ENCODE peak calls at places on chromosome 14, in four cellular contexts. Y, V, H and J are unnamed samples.

GRCh38 chr14:89347885-89348284 is 69.1 kb downstream of the FOXN3 start:
- DNase-seq in Y (no peak), V (no peak), H (no peak), J (no peak)

GRCh38 chr14:76644875-76645518 is 116.3 kb upstream of the VASH1 start:
- DNase-seq in Y (peak), V (no peak), H (peak), J (no peak)

GRCh38 chr14:77615231-77616132 is 955 bp downstream of the SPTLC2 start:
- DNase-seq in Y (peak), V (peak), H (peak), J (no peak)

GRCh38 chr14:70753518-70753953 is 55.8 kb downstream of the MAP3K9 start:
- DNase-seq in Y (no peak), V (no peak), H (no peak), J (no peak)

GRCh38 chr14:101167428-101167827 is 263.9 kb upstream of the RTL1 start:
- DNase-seq in Y (no peak), V (no peak), H (no peak), J (no peak)

GRCh38 chr14:20986811-20987210 is 3.0 kb upstream of the METTL17 start:
- DNase-seq in Y (no peak), V (no peak), H (peak), J (no peak)

GRCh38 chr14:84087986-84088531 is 1441.9 kb upstream of the FLRT2 start:
- DNase-seq in Y (no peak), V (no peak), H (no peak), J (no peak)

GRCh38 chr14:75566752-75567151 is 11.7 kb upstream of the FLVCR2 start:
- DNase-seq in Y (no peak), V (no peak), H (no peak), J (no peak)

GRCh38 chr14:36661506-36662257 is at the start of gene PAX9:
- DNase-seq in Y (peak), V (no peak), H (peak), J (peak)

GRCh38 chr14:59297070-59297766 is 108.8 kb downstream of the DAAM1 start:
- DNase-seq in Y (no peak), V (no peak), H (no peak), J (no peak)

GRCh38 chr14:96627386-96627785 is 125.2 kb downstream of the PAPOLA start:
- DNase-seq in Y (no peak), V (no peak), H (no peak), J (no peak)

GRCh38 chr14:91291786-91292405 is 47.4 kb upstream of the GPR68 start:
- DNase-seq in Y (no peak), V (no peak), H (no peak), J (no peak)

GRCh38 chr14:105216490-105217247 is 31.7 kb upstream of the BTBD6 start:
- DNase-seq in Y (no peak), V (no peak), H (no peak), J (no peak)

GRCh38 chr14:77066555-77067172 is 31.4 kb upstream of the CIPC start:
- DNase-seq in Y (no peak), V (no peak), H (no peak), J (no peak)

GRCh38 chr14:104282332-104283196 is 144.2 kb downstream of the KIF26A start:
- DNase-seq in Y (no peak), V (peak), H (no peak), J (no peak)

GRCh38 chr14:91977909-91978308 is 30.4 kb upstream of the FBLN5 start:
- DNase-seq in Y (no peak), V (no peak), H (peak), J (no peak)

GRCh38 chr14:77710364-77710763 is 2.5 kb downstream of the SLIRP start:
- DNase-seq in Y (no peak), V (no peak), H (no peak), J (no peak)

GRCh38 chr14:68104518-68104917 is 284.9 kb downstream of the RAD51B start:
- DNase-seq in Y (no peak), V (no peak), H (peak), J (no peak)

GRCh38 chr14:91545946-91546716 is 36.0 kb upstream of the PPP4R3A start:
- DNase-seq in Y (no peak), V (no peak), H (no peak), J (no peak)

GRCh38 chr14:104598461-104599273 is 5.9 kb downstream of the TMEM179 start:
- DNase-seq in Y (peak), V (no peak), H (no peak), J (no peak)

GRCh38 chr14:78253986-78254385 is 83.8 kb downstream of the NRXN3 start:
- DNase-seq in Y (no peak), V (no peak), H (peak), J (no peak)

GRCh38 chr14:71408362-71409035 is 501.2 kb downstream of the PCNX1 start:
- DNase-seq in Y (no peak), V (no peak), H (no peak), J (no peak)

GRCh38 chr14:92785601-92786426 is 8.3 kb upstream of the GOLGA5 start:
- DNase-seq in Y (no peak), V (no peak), H (peak), J (no peak)

GRCh38 chr14:103549361-103550311 is 12.8 kb downstream of the BAG5 start:
- DNase-seq in Y (peak), V (no peak), H (no peak), J (no peak)

GRCh38 chr14:91410781-91411536 is 6.7 kb downstream of the CCDC88C start:
- DNase-seq in Y (no peak), V (no peak), H (no peak), J (peak)

GRCh38 chr14:54652188-54652889 is 85.4 kb downstream of the SAMD4A start:
- DNase-seq in Y (no peak), V (no peak), H (peak), J (peak)

GRCh38 chr14:100846309-100846859 is 20.5 kb downstream of the MEG3 start:
- DNase-seq in Y (no peak), V (no peak), H (peak), J (no peak)

GRCh38 chr14:60064491-60065072 is 27.1 kb upstream of the PCNX4 start:
- DNase-seq in Y (peak), V (no peak), H (peak), J (no peak)

GRCh38 chr14:35140718-35141581 is 18.6 kb downstream of the PRORP start:
- DNase-seq in Y (peak), V (no peak), H (peak), J (no peak)

GRCh38 chr14:72631401-72631800 is 262.5 kb downstream of the DPF3 start:
- DNase-seq in Y (no peak), V (no peak), H (no peak), J (no peak)

GRCh38 chr14:72521045-72521444 is 372.9 kb downstream of the DPF3 start:
- DNase-seq in Y (no peak), V (no peak), H (no peak), J (no peak)

GRCh38 chr14:24612186-24612585 is 2.7 kb upstream of the GZMH start:
- DNase-seq in Y (no peak), V (no peak), H (no peak), J (no peak)

GRCh38 chr14:24609667-24610344 is at the start of gene GZMH:
- DNase-seq in Y (no peak), V (no peak), H (no peak), J (no peak)

GRCh38 chr14:24605435-24606190 is 3.9 kb downstream of the GZMH start:
- DNase-seq in Y (peak), V (peak), H (no peak), J (no peak)

GRCh38 chr14:24607081-24607480 is 2.4 kb downstream of the GZMH start:
- DNase-seq in Y (no peak), V (no peak), H (no peak), J (no peak)

GRCh38 chr14:24607635-24608492 is 1.6 kb downstream of the GZMH start:
- DNase-seq in Y (no peak), V (no peak), H (no peak), J (no peak)
- TF ChIP-seq CTCF in Y (no peak), V (no peak), H (no peak), J (no peak)

GRCh38 chr14:32104803-32105202 is 27.7 kb downstream of the ARHGAP5 start:
- DNase-seq in Y (no peak), V (no peak), H (no peak), J (no peak)
- TF ChIP-seq CTCF in Y (no peak), V (no peak), H (peak), J (no peak)

GRCh38 chr14:82223276-82223675 is 689.6 kb upstream of the SEL1L start:
- DNase-seq in Y (no peak), V (no peak), H (no peak), J (no peak)

DNA sequence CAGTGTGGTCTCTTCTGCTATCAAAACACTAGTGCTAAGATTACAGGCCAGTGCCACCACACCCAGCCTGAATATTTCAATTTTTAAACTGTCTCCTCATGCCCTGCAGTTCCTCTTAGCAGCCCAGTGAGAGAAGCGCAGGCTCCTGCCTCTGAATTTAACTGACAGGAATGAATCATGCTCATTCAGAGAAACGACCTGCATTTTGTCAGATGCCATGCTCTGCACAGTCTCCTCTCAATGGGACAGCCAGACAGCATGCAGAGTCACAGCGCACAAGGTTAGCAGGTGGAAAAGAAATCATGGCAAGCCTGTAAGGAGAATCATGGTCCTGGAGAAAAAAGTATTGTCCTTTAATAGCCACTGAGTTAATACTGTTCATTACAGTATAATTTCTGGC is 691.0 kb upstream of the SEL1L start:
- DNase-seq in Y (no peak), V (no peak), H (no peak), J (no peak)
- TF ChIP-seq CTCF in Y (no peak), V (no peak), H (no peak), J (no peak)

DNA sequence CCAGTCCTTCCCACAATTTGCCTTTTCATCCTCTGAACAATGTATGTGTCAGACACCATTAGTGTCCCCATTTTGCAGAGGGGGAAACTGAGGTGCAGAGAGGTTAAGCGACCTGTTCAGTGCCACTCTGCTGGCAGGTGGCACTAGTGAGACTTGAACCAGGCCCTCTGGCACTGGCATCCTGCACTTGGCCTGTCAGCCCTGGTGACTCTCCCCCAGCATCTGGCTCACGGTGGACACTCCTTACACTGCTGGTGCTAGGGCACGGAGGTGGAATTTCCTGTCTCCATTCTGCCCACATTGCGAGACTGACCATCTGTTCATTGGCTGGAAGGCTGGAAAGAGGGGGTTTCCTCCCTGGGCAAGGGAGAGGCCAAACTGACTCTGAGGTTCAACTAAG is 48.7 kb downstream of the CCNK start:
- DNase-seq in Y (no peak), V (no peak), H (peak), J (no peak)
- TF ChIP-seq CTCF in Y (peak), V (no peak), H (peak), J (no peak)

DNA sequence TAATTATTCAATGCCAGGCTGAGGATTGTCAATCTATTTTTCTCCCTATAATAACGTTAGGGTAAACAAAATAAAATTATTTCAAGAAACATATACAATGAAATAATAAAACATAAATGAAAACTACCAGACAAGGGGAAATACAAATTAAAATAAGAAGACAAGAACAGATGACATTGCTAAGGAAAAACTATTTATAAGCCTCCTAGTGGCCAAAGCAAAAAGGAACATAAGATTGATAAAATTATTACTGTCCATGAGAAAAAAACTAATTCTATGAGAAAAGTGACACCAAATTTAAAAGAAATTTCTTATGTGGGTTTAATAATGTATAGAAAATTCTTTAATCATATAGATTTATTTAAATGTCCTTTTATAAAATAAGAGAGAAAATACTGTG is 294.7 kb downstream of the TTC6 start:
- DNase-seq in Y (no peak), V (no peak), H (no peak), J (no peak)
- TF ChIP-seq CTCF in Y (peak), V (no peak), H (peak), J (no peak)

GRCh38 chr14:102323102-102323501 is 3.6 kb downstream of the ZNF839 start:
- DNase-seq in Y (peak), V (no peak), H (peak), J (peak)
- TF ChIP-seq CTCF in Y (peak), V (peak), H (peak), J (peak)

DNA sequence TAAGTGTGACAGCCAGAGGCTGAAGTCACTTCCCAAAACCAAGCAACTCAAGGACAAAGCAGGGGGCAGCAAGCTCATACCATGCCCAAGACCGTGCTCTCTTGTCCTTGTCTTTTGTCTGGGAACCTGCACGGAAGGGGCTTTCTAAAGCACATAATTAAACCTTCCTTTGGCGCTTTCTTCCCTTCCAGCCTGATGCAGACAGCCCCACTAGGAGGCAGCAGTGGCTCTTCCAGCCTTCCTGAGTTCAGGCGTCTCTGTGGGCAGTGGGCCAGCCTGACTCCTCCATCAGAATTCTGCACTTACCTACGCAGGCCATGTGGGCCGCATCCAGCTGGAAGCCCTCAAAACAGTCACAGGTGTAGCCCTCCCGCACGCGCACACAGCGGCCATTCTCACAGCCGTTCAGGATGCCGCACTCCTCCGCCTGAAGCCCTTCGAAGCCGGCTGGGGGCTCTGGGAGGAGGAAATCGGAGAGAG is 7.6 kb downstream of the ISCA2 start:
- DNase-seq in Y (peak), V (no peak), H (peak), J (peak)
- TF ChIP-seq CTCF in Y (peak), V (no peak), H (peak), J (peak)